ENCODE peak calls at places on chromosomes 3 and 15, in six cellular contexts. M is K562, F is GM12878, X is A549, T is HepG2, Y is endothelial cell of umbilical vein. D is an unnamed sample.

GRCh38 chr3:45011756-45012441 is 14.2 kb upstream of the CLEC3B start:
- DNase-seq in T (no peak), Y (peak; percentile 98), F (no peak), X (no peak), M (no peak), D (no peak)

GRCh38 chr15:90320885-90321278 is 31.2 kb upstream of the ZNF774 start:
- DNase-seq in Y (no peak), F (no peak), M (no peak), T (no peak), X (no peak), D (no peak)

GRCh38 chr15:88623632-88624031 is 2.5 kb downstream of the AEN start:
- DNase-seq in M (no peak), T (no peak), F (no peak), X (no peak), Y (no peak), D (no peak)

GRCh38 chr3:158765518-158766205 is 33.4 kb upstream of the RARRES1 start:
- DNase-seq in Y (no peak), F (no peak), X (no peak), T (no peak), M (no peak), D (no peak)

GRCh38 chr3:53495518-53496501 is 1.4 kb downstream of the CACNA1D start:
- DNase-seq in Y (no peak), F (no peak), M (no peak), T (no peak), X (no peak), D (no peak)

GRCh38 chr3:62567097-62568021 is 194.0 kb upstream of the FEZF2 start:
- DNase-seq in M (no peak), X (no peak), T (peak; percentile 10), Y (peak; percentile 6), F (no peak), D (no peak)

GRCh38 chr3:156620260-156620659 is 54.1 kb upstream of the TIPARP start:
- DNase-seq in Y (no peak), X (peak; percentile 30), T (peak; percentile 50), M (peak; percentile 46), F (no peak), D (peak; percentile 19)

GRCh38 chr3:178112134-178112533 is 424.1 kb upstream of the KCNMB2 start:
- DNase-seq in X (no peak), Y (no peak), F (no peak), M (peak; percentile 11), T (no peak), D (peak; percentile 11)

GRCh38 chr3:172622156-172622555 is 88.7 kb downstream of the NCEH1 start:
- DNase-seq in T (no peak), Y (no peak), M (no peak), F (no peak), X (no peak), D (no peak)

GRCh38 chr15:101187820-101188516 is 63.9 kb downstream of the CHSY1 start:
- DNase-seq in X (no peak), M (no peak), F (peak; percentile 90), T (no peak), Y (peak; percentile 88), D (no peak)

GRCh38 chr3:155416500-155417118 is 123.1 kb upstream of the STRIT1 start:
- DNase-seq in M (no peak), T (no peak), X (peak; percentile 68), F (no peak), Y (no peak), D (no peak)

GRCh38 chr15:58066042-58066867 is 744 bp upstream of the ALDH1A2 start:
- DNase-seq in F (no peak), Y (peak; percentile 66), M (peak; percentile 76), T (peak; percentile 1), X (peak; percentile 61), D (peak; percentile 35)

GRCh38 chr3:15164356-15164755 is 41.7 kb upstream of the CAPN7 start:
- DNase-seq in F (no peak), Y (no peak), T (no peak), M (no peak), X (no peak), D (no peak)

GRCh38 chr3:190059242-190059590 is 61.5 kb downstream of the P3H2 start:
- DNase-seq in M (no peak), Y (no peak), T (no peak), X (no peak), F (no peak), D (no peak)

GRCh38 chr15:69126054-69126469 is 34.4 kb upstream of the GLCE start:
- DNase-seq in X (peak; percentile 72), Y (peak; percentile 7), M (no peak), T (peak; percentile 80), F (no peak), D (peak; percentile 53)

GRCh38 chr3:97882975-97883598 is 61.3 kb downstream of the CRYBG3 start:
- DNase-seq in M (no peak), X (peak; percentile 4), Y (peak; percentile 74), F (no peak), T (no peak), D (no peak)

GRCh38 chr15:43093026-43093425 is 12.8 kb downstream of the UBR1 start:
- DNase-seq in M (no peak), F (no peak), T (no peak), Y (no peak), X (no peak), D (peak; percentile 58)

GRCh38 chr15:47565986-47566385 is 151.3 kb upstream of the SEMA6D start:
- DNase-seq in T (no peak), M (no peak), F (no peak), X (no peak), Y (no peak), D (no peak)

GRCh38 chr15:80418892-80419537 is 14.8 kb downstream of the ARNT2 start:
- DNase-seq in X (peak; percentile 73), F (no peak), T (peak; percentile 47), M (peak; percentile 41), Y (peak; percentile 16), D (peak; percentile 54)

GRCh38 chr3:189270248-189270832 is 98.6 kb downstream of the TPRG1 start:
- DNase-seq in T (peak; percentile 47), X (peak; percentile 91), M (no peak), Y (peak; percentile 28), F (no peak), D (peak; percentile 66)

GRCh38 chr3:49912787-49913375 is 9.2 kb upstream of the MST1R start:
- DNase-seq in M (no peak), X (no peak), Y (no peak), F (no peak), T (no peak), D (no peak)

GRCh38 chr3:122893754-122894668 is 99.1 kb downstream of the SLC49A4 start:
- DNase-seq in F (no peak), X (no peak), M (no peak), T (peak; percentile 13), Y (no peak), D (no peak)

GRCh38 chr3:149572796-149573414 is 84.9 kb downstream of the WWTR1 start:
- DNase-seq in X (no peak), Y (peak; percentile 69), T (no peak), M (no peak), F (no peak), D (no peak)

GRCh38 chr3:5078151-5078550 is 43.9 kb upstream of the ARL8B start:
- DNase-seq in T (no peak), X (peak; percentile 52), M (no peak), F (no peak), Y (no peak), D (no peak)

GRCh38 chr3:70359711-70360110 is 47.3 kb upstream of the MDFIC2 start:
- DNase-seq in F (no peak), T (no peak), X (no peak), Y (no peak), M (no peak), D (no peak)

GRCh38 chr3:70360985-70361384 is 48.5 kb upstream of the MDFIC2 start:
- DNase-seq in Y (peak; percentile 29), M (no peak), F (peak; percentile 19), T (no peak), X (peak; percentile 54), D (peak; percentile 37)

GRCh38 chr3:70358978-70359580 is 46.6 kb upstream of the MDFIC2 start:
- DNase-seq in F (no peak), M (peak; percentile 4), Y (peak; percentile 72), T (peak; percentile 2), X (peak; percentile 54), D (peak; percentile 36)
- TF ChIP-seq MAX in F (no peak), M (no peak), Y (no peak), T (no peak), X (no peak), D (no peak)

DNA sequence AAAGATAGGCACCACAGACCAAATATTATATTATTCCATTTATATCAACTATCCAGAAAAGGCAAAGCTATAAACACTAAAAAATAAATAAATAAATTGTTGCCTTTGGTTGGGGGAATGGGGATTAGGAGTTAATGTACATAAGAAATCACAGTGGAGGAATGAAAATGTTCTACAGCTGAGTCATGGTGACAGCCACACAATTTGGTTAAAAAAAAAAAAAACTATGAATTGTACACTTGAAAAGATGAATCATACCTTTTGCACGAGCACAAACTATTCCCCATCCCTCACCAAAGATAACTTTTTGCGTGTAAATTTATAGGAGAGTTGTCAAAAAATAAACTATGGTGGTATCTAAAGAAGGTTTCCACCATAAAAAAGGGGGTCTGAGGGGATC is 103.2 kb downstream of the TBC1D5 start:
- DNase-seq in F (no peak), Y (peak; percentile 52), X (peak; percentile 83), T (no peak), M (no peak), D (no peak)
- TF ChIP-seq MYC in F (no peak), Y (no peak), X (no peak), T (no peak), M (no peak), D (no peak)

GRCh38 chr3:77795013-77795412 is 755.1 kb downstream of the ROBO2 start:
- DNase-seq in F (no peak), X (no peak), Y (no peak), M (no peak), T (no peak), D (no peak)
- TF ChIP-seq POLR2A in F (no peak), X (no peak), Y (no peak), M (no peak), T (no peak), D (no peak)

GRCh38 chr3:193805448-193805847 is 212.4 kb downstream of the OPA1 start:
- DNase-seq in M (no peak), T (peak; percentile 63), Y (peak; percentile 68), X (peak; percentile 92), F (no peak), D (no peak)
- TF ChIP-seq MAX in M (no peak), T (no peak), Y (no peak), X (no peak), F (no peak), D (no peak)

GRCh38 chr3:194869482-194870169 is 183.9 kb downstream of the FAM43A start:
- DNase-seq in T (no peak), X (peak; percentile 50), Y (peak; percentile 54), M (no peak), F (no peak), D (peak; percentile 20)
- TF ChIP-seq MYC in T (no peak), X (no peak), Y (no peak), M (no peak), F (no peak), D (no peak)

GRCh38 chr3:132785292-132785691 is 63.1 kb upstream of the NPHP3 start:
- DNase-seq in F (no peak), T (no peak), M (no peak), X (no peak), Y (peak; percentile 57), D (no peak)
- TF ChIP-seq POLR2A in F (no peak), T (no peak), M (no peak), X (no peak), Y (no peak), D (no peak)

DNA sequence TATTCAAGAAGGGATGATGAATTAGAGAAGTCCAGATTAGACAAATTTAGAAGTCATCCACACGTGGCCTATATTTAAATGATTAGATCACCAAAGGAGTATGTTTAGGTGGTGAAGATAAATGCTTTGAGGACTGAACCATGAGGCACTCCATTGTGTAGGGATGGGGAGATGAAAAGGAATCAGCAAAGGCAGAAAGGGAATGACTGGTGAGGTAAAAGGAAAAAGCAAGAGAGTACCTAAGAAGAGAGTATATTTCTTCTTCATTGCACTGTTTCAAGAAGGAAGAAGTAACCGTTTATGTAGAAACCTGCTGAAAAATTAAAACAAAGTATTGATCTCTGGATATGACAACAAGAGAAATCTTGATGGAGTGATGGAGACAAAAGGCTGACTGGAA is 40.7 kb downstream of the DENND4A start:
- DNase-seq in X (no peak), Y (no peak), T (no peak), F (no peak), M (no peak), D (no peak)
- TF ChIP-seq MAX in X (no peak), Y (no peak), T (no peak), F (no peak), M (no peak), D (no peak)

D was measured in NB4.